ENCODE peak calls at places on chromosomes 16 and 17, in nine cellular contexts. G, V, B, O, T, Y, L, S and W are unnamed samples.

GRCh38 chr16:54093281-54093680 is 193.3 kb downstream of the IRX3 start:
- DNase-seq in G (no peak), V (no peak), B (no peak), O (peak; percentile 37), T (no peak), Y (no peak), L (no peak), S (no peak), W (no peak)

GRCh38 chr17:66957951-66958579 is 6.4 kb upstream of the CACNG4 start:
- DNase-seq in G (no peak), V (no peak), B (no peak), O (no peak), T (no peak), Y (no peak), L (no peak), S (no peak), W (no peak)

GRCh38 chr16:48326937-48327336 is 58.3 kb downstream of the SIAH1 start:
- DNase-seq in G (no peak), V (no peak), B (no peak), O (no peak), T (no peak), Y (peak; percentile 14), L (no peak), S (no peak), W (no peak)

GRCh38 chr16:49213594-49213993 is 68.0 kb downstream of the CBLN1 start:
- DNase-seq in G (no peak), V (no peak), B (no peak), O (no peak), T (no peak), Y (no peak), L (no peak), S (no peak), W (peak; percentile 70)

GRCh38 chr16:11916524-11917285 is 949 bp upstream of the GSPT1 start:
- DNase-seq in G (peak; percentile 81), V (peak; percentile 87), B (no peak), O (peak; percentile 63), T (peak; percentile 36), Y (peak; percentile 36), L (no peak), S (no peak), W (peak; percentile 55)

GRCh38 chr16:2752850-2753522 is 548 bp downstream of the SRRM2 start:
- DNase-seq in G (peak; percentile 90), V (peak; percentile 90), B (no peak), O (peak; percentile 66), T (peak; percentile 90), Y (peak; percentile 89), L (peak; percentile 80), S (peak; percentile 89), W (no peak)

GRCh38 chr17:20187049-20187448 is 177.9 kb downstream of the SPECC1 start:
- DNase-seq in G (peak; percentile 47), V (no peak), B (no peak), O (peak; percentile 89), T (no peak), Y (no peak), L (no peak), S (no peak), W (no peak)

GRCh38 chr17:57493171-57493570 is 236.8 kb downstream of the MSI2 start:
- DNase-seq in G (no peak), V (no peak), B (no peak), O (no peak), T (no peak), Y (no peak), L (no peak), S (no peak), W (no peak)

GRCh38 chr16:84036131-84036530 is 6.5 kb downstream of the SLC38A8 start:
- DNase-seq in G (no peak), V (no peak), B (no peak), O (no peak), T (no peak), Y (no peak), L (no peak), S (no peak), W (no peak)

GRCh38 chr16:50267151-50267631 is 840 bp downstream of the ADCY7 start:
- DNase-seq in G (no peak), V (no peak), B (no peak), O (no peak), T (no peak), Y (no peak), L (no peak), S (no peak), W (peak; percentile 31)

GRCh38 chr17:45976755-45977505 is 22.1 kb upstream of the STH start:
- DNase-seq in G (no peak), V (no peak), B (no peak), O (peak; percentile 48), T (no peak), Y (no peak), L (no peak), S (no peak), W (peak; percentile 87)

GRCh38 chr17:66764559-66764958 is 70.4 kb upstream of the CACNG5 start:
- DNase-seq in G (no peak), V (no peak), B (peak; percentile 32), O (no peak), T (peak; percentile 29), Y (peak; percentile 27), L (no peak), S (no peak), W (no peak)

GRCh38 chr17:30300803-30301202 is 9.1 kb upstream of the BLMH start:
- DNase-seq in G (no peak), V (no peak), B (no peak), O (no peak), T (no peak), Y (no peak), L (no peak), S (no peak), W (no peak)

GRCh38 chr16:58264007-58264406 is 30.8 kb downstream of the PRSS54 start:
- DNase-seq in G (no peak), V (no peak), B (no peak), O (no peak), T (no peak), Y (no peak), L (no peak), S (no peak), W (no peak)

GRCh38 chr17:40356906-40357861 is 7.4 kb downstream of the GJD3 start:
- DNase-seq in G (no peak), V (no peak), B (no peak), O (no peak), T (no peak), Y (no peak), L (no peak), S (no peak), W (no peak)

GRCh38 chr16:47342055-47342454 is 118.8 kb downstream of the ITFG1 start:
- DNase-seq in G (peak; percentile 1), V (no peak), B (no peak), O (peak; percentile 49), T (no peak), Y (no peak), L (no peak), S (no peak), W (no peak)

GRCh38 chr17:3030096-3030495 is 33.3 kb downstream of the OR1D5 start:
- DNase-seq in G (peak; percentile 83), V (no peak), B (no peak), O (peak; percentile 79), T (no peak), Y (peak; percentile 78), L (no peak), S (peak; percentile 38), W (peak; percentile 10)

GRCh38 chr17:62140836-62141235 is 75.8 kb upstream of the MED13 start:
- DNase-seq in G (no peak), V (peak; percentile 48), B (no peak), O (no peak), T (peak; percentile 68), Y (no peak), L (no peak), S (no peak), W (no peak)

GRCh38 chr16:25841776-25842175 is 150.0 kb downstream of the HS3ST4 start:
- DNase-seq in G (no peak), V (no peak), B (no peak), O (no peak), T (no peak), Y (no peak), L (no peak), S (no peak), W (no peak)

GRCh38 chr17:38970128-38970527 is 2.9 kb upstream of the FBXO47 start:
- DNase-seq in G (no peak), V (no peak), B (no peak), O (no peak), T (no peak), Y (no peak), L (no peak), S (no peak), W (no peak)

GRCh38 chr17:52709724-52710123 is 551.2 kb upstream of the CA10 start:
- DNase-seq in G (no peak), V (no peak), B (no peak), O (no peak), T (no peak), Y (no peak), L (no peak), S (no peak), W (no peak)

GRCh38 chr17:75475144-75475835 is 18.9 kb downstream of the TMEM94 start:
- DNase-seq in G (no peak), V (no peak), B (no peak), O (peak; percentile 30), T (no peak), Y (no peak), L (no peak), S (no peak), W (peak; percentile 42)
- H3K27ac ChIP-seq in G (no peak overlapping the region), V (no peak overlapping the region), B (no peak overlapping the region), O (no peak overlapping the region), T (no peak overlapping the region), Y (no peak overlapping the region), L (no peak overlapping the region), S (peak overlapping the region; percentile 94), W (peak overlapping the region; percentile 72)

GRCh38 chr16:31577411-31577810 is 49.7 kb downstream of the AHSP start:
- DNase-seq in G (no peak), V (no peak), B (no peak), O (no peak), T (no peak), Y (no peak), L (no peak), S (no peak), W (no peak)
- H3K9me3 ChIP-seq in G (no peaks in the 10 kb centered on the region), V (peaks cover 13% of the 10 kb centered on the region), B (no peaks in the 10 kb centered on the region), O (no peaks in the 10 kb centered on the region), T (peaks cover 8% of the 10 kb centered on the region), Y (no peaks in the 10 kb centered on the region), L (no peaks in the 10 kb centered on the region), S (peaks cover 32% of the 10 kb centered on the region), W (peaks cover 17% of the 10 kb centered on the region)

DNA sequence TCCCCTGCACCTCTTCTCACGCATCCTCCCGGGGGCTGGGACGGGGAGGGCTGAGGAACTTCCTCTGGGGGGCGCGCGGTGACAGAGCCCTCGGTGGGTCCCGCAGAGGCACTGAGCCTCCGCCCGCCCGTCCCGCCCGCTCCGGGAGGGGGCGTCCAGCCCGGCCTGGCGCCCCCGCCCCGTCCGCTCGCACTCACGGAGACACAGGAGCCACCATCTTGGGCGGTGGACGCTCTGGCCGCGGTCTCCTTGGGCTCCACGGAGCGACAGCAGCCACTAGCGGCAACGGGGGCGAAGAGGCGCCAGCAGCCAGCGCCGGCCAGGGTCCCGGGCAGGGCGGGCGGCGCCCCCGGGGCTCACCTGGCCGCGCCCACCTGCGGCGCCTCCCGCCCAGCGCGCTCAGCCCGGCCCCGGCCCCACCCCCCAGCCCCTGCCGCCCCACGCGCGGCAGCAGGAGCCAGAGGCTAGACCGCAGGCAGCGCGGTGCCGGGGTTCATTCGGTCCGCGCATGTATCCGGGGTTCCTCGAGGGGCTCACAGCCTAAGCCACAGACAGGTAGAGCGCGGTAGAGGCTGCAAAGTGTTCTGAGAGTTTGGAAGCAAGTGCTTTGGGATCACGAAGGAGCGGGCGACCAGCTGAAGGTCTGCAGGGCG is at the start of gene C17orf113:
- DNase-seq in G (peak; percentile 55), V (peak; percentile 61), B (no peak), O (peak; percentile 13), T (peak; percentile 63), Y (peak; percentile 40), L (peak; percentile 51), S (peak; percentile 70), W (peak; percentile 91)
- H3K4me3 ChIP-seq in G (peak within 1 kb of the TSS; percentile 45), V (peak within 1 kb of the TSS; percentile 64), B (peak within 1 kb of the TSS; percentile 71), O (peak within 1 kb of the TSS; percentile 23), T (peak within 1 kb of the TSS; percentile 8), Y (peak within 1 kb of the TSS; percentile 52), L (peak within 1 kb of the TSS; percentile 52), S (peak within 1 kb of the TSS; percentile 70), W (peak within 1 kb of the TSS; percentile 81)

GRCh38 chr17:82274134-82275020 is 877 bp upstream of the CSNK1D start:
- DNase-seq in G (no peak), V (no peak), B (no peak), O (no peak), T (no peak), Y (no peak), L (no peak), S (no peak), W (no peak)
- H3K27ac ChIP-seq in G (no peak overlapping the region), V (peak overlapping the region; percentile 99), B (no peak overlapping the region), O (no peak overlapping the region), T (peak overlapping the region; percentile 100), Y (peak overlapping the region; percentile 99), L (no peak overlapping the region), S (peak overlapping the region; percentile 100), W (no peak overlapping the region)